ENCODE peak calls at places on chromosomes 1 and 21, in five cellular contexts. A, P, O, R and S are unnamed samples.
A peak's percentile ranks its signal among the peaks of the same experiment; 100 is the strongest.

GRCh38 chr1:188514917-188515316 is 1686.2 kb downstream of the PLA2G4A start:
- DNase-seq in O (no peak), A (no peak), P (no peak), R (no peak), S (no peak)

GRCh38 chr1:42420145-42420544 is 35.7 kb downstream of the ZMYND12 start:
- DNase-seq in P (no peak), R (no peak), A (no peak), O (no peak), S (no peak)

GRCh38 chr1:27605796-27606707 is 2.1 kb upstream of the AHDC1 start:
- DNase-seq in R (peak; percentile 64), P (peak; percentile 51), A (peak; percentile 51), O (peak; percentile 7), S (peak; percentile 81)

GRCh38 chr1:183957216-183957830 is 80.2 kb downstream of the COLGALT2 start:
- DNase-seq in A (no peak), O (no peak), R (no peak), P (no peak), S (no peak)

GRCh38 chr1:20732588-20733360 is at the start of gene SH2D5:
- DNase-seq in A (peak; percentile 55), R (peak; percentile 73), O (peak; percentile 34), P (peak; percentile 96), S (no peak)

GRCh38 chr1:29454616-29455380 is 218.5 kb downstream of the PTPRU start:
- DNase-seq in A (no peak), P (no peak), O (no peak), R (no peak), S (no peak)

GRCh38 chr1:201123866-201124265 is 3.1 kb downstream of the ASCL5 start:
- DNase-seq in A (no peak), R (no peak), O (no peak), P (no peak), S (no peak)

GRCh38 chr1:221478050-221478949 is 263.6 kb downstream of the DUSP10 start:
- DNase-seq in P (peak; percentile 24), A (peak; percentile 35), O (peak; percentile 15), R (peak; percentile 42), S (no peak)

GRCh38 chr1:1032428-1032827 is 12.5 kb downstream of the AGRN start:
- DNase-seq in R (no peak), O (no peak), A (no peak), P (no peak), S (no peak)

GRCh38 chr21:38299651-38300050 is 42.9 kb downstream of the KCNJ15 start:
- DNase-seq in O (no peak), R (no peak), A (no peak), P (no peak), S (no peak)

GRCh38 chr1:211537253-211537652 is 41.7 kb downstream of the SLC30A1 start:
- DNase-seq in O (no peak), R (no peak), P (no peak), A (no peak), S (no peak)

GRCh38 chr1:54582566-54583306 is 34.7 kb downstream of the ACOT11 start:
- DNase-seq in P (no peak), R (no peak), O (no peak), A (no peak), S (no peak)

GRCh38 chr1:226510453-226510852 is 38.1 kb upstream of the STUM start:
- DNase-seq in A (no peak), O (no peak), P (no peak), R (no peak), S (no peak)

GRCh38 chr1:223228931-223229528 is 86.0 kb upstream of the TLR5 start:
- DNase-seq in A (no peak), R (no peak), O (no peak), P (no peak), S (no peak)

GRCh38 chr1:179369751-179370341 is 4.1 kb downstream of the AXDND1 start:
- DNase-seq in R (no peak), O (peak; percentile 41), A (no peak), P (peak; percentile 78), S (peak; percentile 46)

GRCh38 chr1:178953538-178954207 is 72.0 kb upstream of the FAM20B start:
- DNase-seq in P (no peak), A (no peak), R (no peak), O (no peak), S (no peak)

GRCh38 chr1:192764675-192765074 is 44.2 kb upstream of the RGS2 start:
- DNase-seq in R (no peak), A (no peak), P (no peak), O (no peak), S (no peak)